ENCODE peak calls at places on chromosome 14, in four cellular contexts. F, V, B and K are unnamed samples.

GRCh38 chr14:87049886-87050820 is 942.8 kb downstream of the GALC start:
- DNase-seq in F (no peak), V (peak), B (peak), K (no peak)

GRCh38 chr14:35147711-35148110 is 25.4 kb downstream of the PRORP start:
- DNase-seq in F (no peak), V (no peak), B (no peak), K (no peak)

GRCh38 chr14:74326369-74327152 is 21.7 kb upstream of the VRTN start:
- DNase-seq in F (no peak), V (peak), B (no peak), K (no peak)

GRCh38 chr14:104552738-104553125 is 26.8 kb upstream of the C14orf180 start:
- DNase-seq in F (no peak), V (no peak), B (no peak), K (no peak)

GRCh38 chr14:100376751-100377171 is 53.6 kb downstream of the SLC25A47 start:
- DNase-seq in F (no peak), V (peak), B (peak), K (peak)

GRCh38 chr14:88995437-88996198 is 171.2 kb downstream of the TTC8 start:
- DNase-seq in F (no peak), V (no peak), B (peak), K (no peak)

GRCh38 chr14:53538316-53538851 is 385.3 kb upstream of the DDHD1 start:
- DNase-seq in F (no peak), V (no peak), B (no peak), K (no peak)

GRCh38 chr14:54761835-54762234 is 140.8 kb downstream of the GCH1 start:
- DNase-seq in F (no peak), V (no peak), B (no peak), K (no peak)

GRCh38 chr14:76603713-76604112 is 157.6 kb upstream of the VASH1 start:
- DNase-seq in F (no peak), V (no peak), B (no peak), K (no peak)

GRCh38 chr14:103128631-103129300 is 5.5 kb downstream of the TNFAIP2 start:
- DNase-seq in F (peak), V (no peak), B (peak), K (no peak)

GRCh38 chr14:47917344-47917954 is 242.0 kb upstream of the MDGA2 start:
- DNase-seq in F (no peak), V (peak), B (peak), K (no peak)

GRCh38 chr14:95097385-95097784 is 59.9 kb downstream of the DICER1 start:
- DNase-seq in F (no peak), V (no peak), B (no peak), K (no peak)

GRCh38 chr14:92986254-92987147 is 63.6 kb downstream of the CHGA start:
- DNase-seq in F (no peak), V (no peak), B (peak), K (no peak)

GRCh38 chr14:50985124-50985815 is 41.0 kb upstream of the PYGL start:
- DNase-seq in F (no peak), V (no peak), B (no peak), K (no peak)

GRCh38 chr14:93961610-93962009 is 14.8 kb downstream of the ASB2 start:
- DNase-seq in F (peak), V (no peak), B (no peak), K (no peak)

GRCh38 chr14:87131879-87132278 is 861.1 kb downstream of the GALC start:
- DNase-seq in F (no peak), V (no peak), B (peak), K (no peak)

GRCh38 chr14:57933363-57933762 is 67.5 kb upstream of the SLC35F4 start:
- DNase-seq in F (no peak), V (no peak), B (peak), K (no peak)

GRCh38 chr14:47539065-47539464 is 136.3 kb downstream of the MDGA2 start:
- DNase-seq in F (no peak), V (peak), B (peak), K (no peak)

GRCh38 chr14:68844210-68844545 is 51.3 kb upstream of the ZFP36L1 start:
- DNase-seq in F (no peak), V (no peak), B (no peak), K (no peak)

GRCh38 chr14:94143239-94143638 is 13.8 kb upstream of the IFI27L2 start:
- DNase-seq in F (no peak), V (peak), B (no peak), K (no peak)

GRCh38 chr14:33402604-33403003 is 463.9 kb downstream of the NPAS3 start:
- DNase-seq in F (no peak), V (no peak), B (no peak), K (no peak)

GRCh38 chr14:38208825-38209562 is 1.3 kb downstream of the SSTR1 start:
- DNase-seq in F (peak), V (peak), B (peak), K (no peak)

GRCh38 chr14:37594238-37594915 is 672 bp downstream of the FOXA1 start:
- DNase-seq in F (peak), V (peak), B (peak), K (peak)

GRCh38 chr14:97866186-97866585 is 1069.0 kb downstream of the VRK1 start:
- DNase-seq in F (no peak), V (no peak), B (peak), K (no peak)

GRCh38 chr14:88013750-88014349 is 8.9 kb downstream of the GPR65 start:
- DNase-seq in F (peak), V (peak), B (peak), K (peak)

GRCh38 chr14:64394973-64395633 is 7.0 kb downstream of the MTHFD1 start:
- DNase-seq in F (no peak), V (no peak), B (no peak), K (no peak)

GRCh38 chr14:20679907-20680306 is 4.5 kb upstream of the RNASE4 start:
- DNase-seq in F (no peak), V (no peak), B (peak), K (no peak)

GRCh38 chr14:87170179-87170578 is 822.8 kb downstream of the GALC start:
- DNase-seq in F (no peak), V (no peak), B (no peak), K (no peak)

GRCh38 chr14:54253195-54253947 is 143.4 kb upstream of the CDKN3 start:
- DNase-seq in F (no peak), V (no peak), B (peak), K (peak)

GRCh38 chr14:71319646-71320045 is 412.4 kb downstream of the PCNX1 start:
- DNase-seq in F (no peak), V (no peak), B (peak), K (no peak)

GRCh38 chr14:24241829-24242443 is 487 bp downstream of the TINF2 start:
- DNase-seq in F (peak), V (peak), B (peak), K (peak)

GRCh38 chr14:65769151-65769550 is 356.6 kb downstream of the FUT8 start:
- DNase-seq in F (no peak), V (no peak), B (no peak), K (no peak)

GRCh38 chr14:75811136-75811839 is 150.2 kb downstream of the TTLL5 start:
- DNase-seq in F (no peak), V (no peak), B (no peak), K (no peak)

GRCh38 chr14:32560213-32560857 is 231.2 kb downstream of the AKAP6 start:
- DNase-seq in F (no peak), V (peak), B (peak), K (peak)

GRCh38 chr14:90613997-90614396 is 202.2 kb downstream of the TTC7B start:
- DNase-seq in F (no peak), V (no peak), B (no peak), K (no peak)